ENCODE peak calls at places on chromosomes 12 and 14, in seven cellular contexts. L, J, C, S, D, T and V are unnamed samples.

GRCh38 chr12:120971299-120972180 is 6.8 kb upstream of the HNF1A start:
- DNase-seq in L (no peak), J (peak), C (no peak), S (peak), D (peak), T (peak), V (no peak)

GRCh38 chr12:65784616-65785015 is 39.7 kb upstream of the HMGA2 start:
- DNase-seq in L (no peak), J (no peak), C (no peak), S (no peak), D (no peak), T (no peak), V (no peak)

GRCh38 chr12:132250707-132251106 is 78.7 kb downstream of the GALNT9 start:
- DNase-seq in L (no peak), J (no peak), C (peak), S (no peak), D (no peak), T (no peak), V (peak)

GRCh38 chr12:54306925-54307731 is 6.3 kb upstream of the NFE2 start:
- DNase-seq in L (no peak), J (no peak), C (peak), S (no peak), D (no peak), T (peak), V (peak)

GRCh38 chr12:65278576-65279386 is at the start of gene MSRB3:
- DNase-seq in L (no peak), J (peak), C (peak), S (no peak), D (peak), T (peak), V (peak)

GRCh38 chr14:77151918-77152588 is 10.5 kb upstream of the ZDHHC22 start:
- DNase-seq in L (no peak), J (no peak), C (no peak), S (peak), D (peak), T (no peak), V (no peak)

GRCh38 chr14:37985826-37986470 is 221.8 kb upstream of the SSTR1 start:
- DNase-seq in L (peak), J (no peak), C (no peak), S (peak), D (peak), T (peak), V (no peak)

GRCh38 chr12:76519538-76519937 is 40.0 kb downstream of the OSBPL8 start:
- DNase-seq in L (no peak), J (no peak), C (no peak), S (no peak), D (peak), T (peak), V (no peak)